ENCODE peak calls at places on chromosomes 6 and 20, in seven cellular contexts. L is transverse colon, U is GM12892, J is Peyer's patch, B is IMR-90, W is heart left ventricle, T is K562. H is an unnamed sample.

GRCh38 chr6:69337301-69337700 is 459.5 kb downstream of the LMBRD1 start:
- DNase-seq in L (no peak), U (no peak), J (no peak), B (no peak), W (no peak), T (no peak), H (no peak)

GRCh38 chr6:93059911-93060310 is 359.4 kb downstream of the EPHA7 start:
- DNase-seq in L (no peak), U (no peak), J (no peak), B (no peak), W (no peak), T (no peak), H (no peak)

GRCh38 chr20:51388227-51388626 is 154.3 kb downstream of the NFATC2 start:
- DNase-seq in L (no peak), U (no peak), J (no peak), B (peak; percentile 66), W (no peak), T (no peak), H (no peak)

GRCh38 chr6:132751828-132752227 is 5.9 kb downstream of the VNN2 start:
- DNase-seq in L (no peak), U (no peak), J (no peak), B (no peak), W (no peak), T (no peak), H (no peak)

GRCh38 chr6:73521351-73522254 is 771 bp upstream of the EEF1A1 start:
- DNase-seq in L (no peak), U (peak; percentile 23), J (no peak), B (peak; percentile 91), W (peak; percentile 83), T (no peak), H (no peak)

GRCh38 chr6:29200767-29201662 is 30.3 kb downstream of the OR2J2 start:
- DNase-seq in L (no peak), U (no peak), J (no peak), B (no peak), W (no peak), T (no peak), H (no peak)

GRCh38 chr20:48115511-48115910 is 330.2 kb upstream of the SULF2 start:
- DNase-seq in L (no peak), U (no peak), J (no peak), B (no peak), W (no peak), T (no peak), H (no peak)

GRCh38 chr6:89842228-89842627 is 12.5 kb downstream of the CASP8AP2 start:
- DNase-seq in L (no peak), U (no peak), J (no peak), B (peak; percentile 42), W (no peak), T (no peak), H (no peak)

DNA sequence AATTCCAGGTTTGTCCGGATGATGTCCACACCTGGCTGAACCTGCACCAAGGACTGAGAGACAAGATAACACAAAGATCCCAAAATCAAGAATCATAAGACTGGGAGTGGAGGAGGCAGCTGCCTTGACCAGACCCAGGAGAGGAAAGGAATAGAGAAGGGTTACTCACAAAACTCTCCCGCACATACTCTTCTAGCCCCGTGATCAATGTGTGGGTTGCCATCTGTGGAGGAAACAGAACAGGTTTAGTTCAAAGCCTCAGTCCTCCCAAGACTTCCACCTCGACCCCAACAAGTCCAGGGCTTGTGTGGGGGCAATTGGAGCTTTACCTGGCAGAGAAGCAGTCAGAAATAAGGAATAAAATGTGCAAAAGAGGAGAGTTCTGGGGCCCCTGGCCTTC is 11.1 kb downstream of the BAG6 start:
- DNase-seq in L (no peak), U (no peak), J (no peak), B (no peak), W (no peak), T (no peak), H (no peak)
- TF ChIP-seq POLR2A in L (no peak), U (no peak), J (no peak), B (no peak), W (no peak), T (no peak), H (no peak)

GRCh38 chr6:35498407-35499045 is 1.6 kb upstream of the TEAD3 start:
- DNase-seq in L (no peak), U (no peak), J (peak; percentile 40), B (no peak), W (no peak), T (peak; percentile 76), H (no peak)

GRCh38 chr6:35495258-35496035 is 1.4 kb downstream of the TEAD3 start:
- DNase-seq in L (no peak), U (no peak), J (peak; percentile 54), B (peak; percentile 38), W (no peak), T (no peak), H (no peak)

GRCh38 chr6:35497571-35498406 is 910 bp upstream of the TEAD3 start:
- DNase-seq in L (peak; percentile 69), U (no peak), J (peak; percentile 72), B (peak; percentile 75), W (peak; percentile 84), T (peak; percentile 86), H (no peak)

GRCh38 chr6:35496036-35496850 is 636 bp downstream of the TEAD3 start:
- DNase-seq in L (peak; percentile 58), U (no peak), J (peak; percentile 87), B (no peak), W (peak; percentile 49), T (peak; percentile 71), H (peak; percentile 65)

GRCh38 chr6:35496851-35497570 is at the start of gene TEAD3:
- DNase-seq in L (peak; percentile 74), U (peak; percentile 91), J (peak; percentile 85), B (peak; percentile 56), W (peak; percentile 70), T (peak; percentile 98), H (peak; percentile 86)
- TF ChIP-seq POLR2A in L (no peak), U (no peak), J (no peak), B (peak; percentile 75), W (no peak), T (no peak), H (peak; percentile 5)

GRCh38 chr6:31465718-31466117 is 32.2 kb upstream of the MICB start:
- DNase-seq in L (no peak), U (no peak), J (no peak), B (no peak), W (no peak), T (no peak), H (no peak)

GRCh38 chr6:31468316-31468715 is 29.6 kb upstream of the MICB start:
- DNase-seq in L (no peak), U (no peak), J (no peak), B (no peak), W (no peak), T (no peak), H (no peak)

GRCh38 chr6:31466466-31466865 is 31.5 kb upstream of the MICB start:
- DNase-seq in L (no peak), U (no peak), J (no peak), B (no peak), W (no peak), T (no peak), H (no peak)

GRCh38 chr6:31465185-31465536 is 32.8 kb upstream of the MICB start:
- DNase-seq in L (no peak), U (no peak), J (no peak), B (no peak), W (no peak), T (no peak), H (no peak)

GRCh38 chr6:31467151-31467550 is 30.8 kb upstream of the MICB start:
- DNase-seq in L (no peak), U (no peak), J (no peak), B (no peak), W (no peak), T (no peak), H (no peak)
- TF ChIP-seq POLR2A in L (no peak), U (no peak), J (no peak), B (no peak), W (no peak), T (no peak), H (no peak)

GRCh38 chr20:8749101-8749500 is 319.8 kb upstream of the PLCB4 start:
- DNase-seq in L (no peak), U (no peak), J (no peak), B (peak; percentile 21), W (no peak), T (no peak), H (no peak)

GRCh38 chr20:8755340-8756118 is 313.4 kb upstream of the PLCB4 start:
- DNase-seq in L (no peak), U (no peak), J (no peak), B (no peak), W (no peak), T (no peak), H (no peak)

GRCh38 chr20:8744228-8744844 is 324.6 kb upstream of the PLCB4 start:
- DNase-seq in L (no peak), U (no peak), J (no peak), B (peak; percentile 57), W (no peak), T (no peak), H (no peak)

DNA sequence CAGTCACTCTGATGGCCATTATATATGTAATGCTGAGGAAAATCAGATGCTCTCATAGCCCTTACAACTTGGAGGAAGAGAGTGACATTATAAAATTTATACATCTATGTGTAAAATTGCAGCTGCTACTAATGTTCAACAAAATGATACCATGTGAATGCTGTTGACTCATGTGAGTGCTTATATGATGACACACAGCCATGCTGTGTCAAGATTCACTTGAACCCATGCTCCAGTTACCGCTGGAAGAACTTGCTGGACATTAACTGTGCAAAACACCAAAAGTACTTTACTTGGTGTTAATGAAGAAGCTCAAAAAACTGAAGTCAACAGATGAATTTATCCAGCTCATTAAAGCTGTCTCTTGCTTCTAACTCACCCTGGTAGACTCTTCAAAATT is 318.9 kb upstream of the PLCB4 start:
- DNase-seq in L (no peak), U (no peak), J (no peak), B (peak; percentile 86), W (no peak), T (no peak), H (no peak)
- TF ChIP-seq POLR2A in L (no peak), U (no peak), J (no peak), B (no peak), W (no peak), T (no peak), H (no peak)

DNA sequence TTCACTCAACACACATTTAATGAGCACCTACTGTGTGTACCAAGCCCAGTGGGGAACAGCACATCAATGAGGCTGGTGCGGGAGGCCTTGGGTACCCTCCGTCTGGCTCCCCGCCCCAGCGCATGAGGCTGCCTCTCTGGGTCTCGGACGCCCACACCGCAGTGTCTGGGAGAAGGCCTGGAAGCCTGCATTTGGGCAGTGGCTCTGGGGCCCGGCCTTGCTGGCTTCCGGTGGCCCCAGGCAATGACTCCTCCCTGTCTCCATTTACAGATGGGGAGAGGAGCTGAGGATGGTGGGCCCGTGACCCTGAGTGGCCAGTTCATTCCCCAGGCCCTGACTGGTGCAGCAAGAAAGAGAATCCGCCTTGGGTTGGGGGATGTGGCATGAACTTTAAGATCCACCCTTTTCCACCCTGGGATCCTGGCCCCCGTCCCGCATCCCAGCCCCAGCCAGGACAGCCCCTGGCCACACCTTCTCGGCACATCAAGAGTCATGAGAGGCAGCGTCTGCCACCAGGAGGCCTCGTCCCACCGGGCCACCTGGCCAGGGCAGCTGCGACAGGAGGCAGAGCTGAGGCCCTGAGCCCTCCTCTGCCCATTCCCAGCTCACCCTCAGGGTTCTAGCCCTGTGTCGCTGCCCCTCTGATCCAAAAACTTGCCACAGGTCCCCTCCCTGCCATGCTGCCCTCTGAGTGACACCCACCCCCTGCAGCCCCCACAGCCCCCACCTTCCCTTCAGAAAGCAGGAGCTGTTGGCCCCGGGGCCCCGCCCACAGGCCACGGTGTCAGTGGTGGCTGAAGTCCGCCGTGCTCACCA is 17.5 kb upstream of the MRGBP start:
- DNase-seq in L (no peak), U (no peak), J (no peak), B (no peak), W (no peak), T (no peak), H (no peak)
- TF ChIP-seq POLR2A in L (no peak), U (no peak), J (no peak), B (no peak), W (no peak), T (no peak), H (no peak)